ENCODE peak calls at places on chromosomes 7 and 10, in five cellular contexts. One of them, this sample, is unnamed.

GRCh38 chr7:30164567-30164966 is 29.8 kb downstream of the MTURN start:
- DNase-seq in HEK293T: peak
- DNase-seq in AG09309: no peak
- DNase-seq in NCI-H460: peak
- DNase-seq in stimulated activated CD4-positive, alpha-beta T cell treated with anti-CD3 and anti-CD28 coated beads, Interleukin-1b, Interleukin-23, amount 100 ng/mL, for 24 hours: no peak
- DNase-seq in this sample: peak

GRCh38 chr7:28984631-28985030 is 26.5 kb upstream of the TRIL start:
- DNase-seq in HEK293T: peak
- DNase-seq in AG09309: peak
- DNase-seq in NCI-H460: peak
- DNase-seq in stimulated activated CD4-positive, alpha-beta T cell treated with anti-CD3 and anti-CD28 coated beads, Interleukin-1b, Interleukin-23, amount 100 ng/mL, for 24 hours: no peak
- DNase-seq in this sample: peak

GRCh38 chr10:42939237-42939636 is 137.6 kb upstream of the RET start:
- DNase-seq in HEK293T: no peak
- DNase-seq in AG09309: no peak
- DNase-seq in NCI-H460: no peak
- DNase-seq in stimulated activated CD4-positive, alpha-beta T cell treated with anti-CD3 and anti-CD28 coated beads, Interleukin-1b, Interleukin-23, amount 100 ng/mL, for 24 hours: no peak
- DNase-seq in this sample: no peak

GRCh38 chr10:128268015-128268722 is 141.9 kb upstream of the MKI67 start:
- DNase-seq in HEK293T: peak
- DNase-seq in AG09309: no peak
- DNase-seq in NCI-H460: peak
- DNase-seq in stimulated activated CD4-positive, alpha-beta T cell treated with anti-CD3 and anti-CD28 coated beads, Interleukin-1b, Interleukin-23, amount 100 ng/mL, for 24 hours: no peak
- DNase-seq in this sample: peak

GRCh38 chr7:294440-295154 is 4.6 kb downstream of the FOXL3 start:
- DNase-seq in HEK293T: no peak
- DNase-seq in AG09309: no peak
- DNase-seq in NCI-H460: no peak
- DNase-seq in stimulated activated CD4-positive, alpha-beta T cell treated with anti-CD3 and anti-CD28 coated beads, Interleukin-1b, Interleukin-23, amount 100 ng/mL, for 24 hours: no peak
- DNase-seq in this sample: no peak

GRCh38 chr7:27213150-27213903 is 13.4 kb upstream of the HOXA13 start:
- DNase-seq in HEK293T: no peak
- DNase-seq in AG09309: no peak
- DNase-seq in NCI-H460: no peak
- DNase-seq in stimulated activated CD4-positive, alpha-beta T cell treated with anti-CD3 and anti-CD28 coated beads, Interleukin-1b, Interleukin-23, amount 100 ng/mL, for 24 hours: no peak
- DNase-seq in this sample: no peak

GRCh38 chr10:19906108-19906791 is 90.0 kb downstream of the PLXDC2 start:
- DNase-seq in HEK293T: no peak
- DNase-seq in AG09309: no peak
- DNase-seq in NCI-H460: no peak
- DNase-seq in stimulated activated CD4-positive, alpha-beta T cell treated with anti-CD3 and anti-CD28 coated beads, Interleukin-1b, Interleukin-23, amount 100 ng/mL, for 24 hours: no peak
- DNase-seq in this sample: no peak

GRCh38 chr7:12879139-12879538 is 191.7 kb downstream of the ARL4A start:
- DNase-seq in HEK293T: no peak
- DNase-seq in AG09309: no peak
- DNase-seq in NCI-H460: no peak
- DNase-seq in stimulated activated CD4-positive, alpha-beta T cell treated with anti-CD3 and anti-CD28 coated beads, Interleukin-1b, Interleukin-23, amount 100 ng/mL, for 24 hours: no peak
- DNase-seq in this sample: no peak

GRCh38 chr10:122721111-122721510 is 21.5 kb upstream of the C10orf120 start:
- DNase-seq in HEK293T: no peak
- DNase-seq in AG09309: no peak
- DNase-seq in NCI-H460: no peak
- DNase-seq in stimulated activated CD4-positive, alpha-beta T cell treated with anti-CD3 and anti-CD28 coated beads, Interleukin-1b, Interleukin-23, amount 100 ng/mL, for 24 hours: no peak
- DNase-seq in this sample: no peak

GRCh38 chr7:131157530-131158243 is 170.0 kb upstream of the MKLN1 start:
- DNase-seq in HEK293T: no peak
- DNase-seq in AG09309: peak
- DNase-seq in NCI-H460: no peak
- DNase-seq in stimulated activated CD4-positive, alpha-beta T cell treated with anti-CD3 and anti-CD28 coated beads, Interleukin-1b, Interleukin-23, amount 100 ng/mL, for 24 hours: no peak
- DNase-seq in this sample: no peak